ENCODE peak calls at places on chromosome 15, in ten cellular contexts. Q is T-helper 1 cell; G is upper lobe of left lung; Z is dorsolateral prefrontal cortex; W is activated CD4-positive, alpha-beta T cell treated with anti-CD3 and anti-CD28 coated beads, Interleukin-2, amount 10 ng/mL, durations not matched to agents 24 days and 14 days; F is nucleus accumbens; V is ureter; S is activated CD8-positive, alpha-beta memory T cell treated with anti-CD3 and anti-CD28 coated beads for 48 hours; H is NCI-H748 treated with DMSO at 0.1 percent for 48 hours; P is HFFc6. C is an unnamed sample.
A peak's percentile ranks its signal among the peaks of the same experiment; 100 is the strongest.

GRCh38 chr15:34318277-34319079 is 19.1 kb downstream of the SLC12A6 start:
- DNase-seq in G (peak; percentile 89), Z (no peak), F (peak; percentile 49), V (peak; percentile 61), H (peak; percentile 45), W (peak; percentile 77), S (no peak), Q (no peak), P (peak; percentile 18), C (peak; percentile 39)

GRCh38 chr15:101368868-101369642 is 74.0 kb upstream of the SNRPA1 start:
- DNase-seq in G (no peak), P (no peak), Q (no peak), Z (no peak), F (no peak), W (no peak), S (no peak), H (no peak), V (no peak), C (no peak)

GRCh38 chr15:56817266-56817665 is 84.0 kb upstream of the ZNF280D start:
- DNase-seq in Z (no peak), P (peak; percentile 11), W (no peak), H (no peak), V (no peak), S (no peak), G (no peak), F (peak; percentile 16), Q (no peak), C (no peak)

GRCh38 chr15:22888120-22888859 is 49.8 kb downstream of the NIPA2 start:
- DNase-seq in V (no peak), P (peak; percentile 98), W (no peak), F (peak; percentile 34), S (no peak), H (no peak), Q (no peak), Z (peak; percentile 68), G (no peak), C (no peak)

GRCh38 chr15:97350813-97351212 is 609.7 kb upstream of the ARRDC4 start:
- DNase-seq in S (no peak), Q (no peak), G (no peak), W (no peak), F (no peak), V (no peak), H (no peak), P (no peak), Z (no peak), C (no peak)

GRCh38 chr15:35741881-35742280 is 195.9 kb upstream of the DPH6 start:
- DNase-seq in P (no peak), H (no peak), V (no peak), F (no peak), Q (no peak), W (no peak), S (no peak), G (no peak), Z (no peak), C (no peak)

GRCh38 chr15:78620839-78621421 is at the start of gene CHRNA3:
- DNase-seq in Z (no peak), W (no peak), S (no peak), G (peak; percentile 14), V (no peak), F (no peak), P (no peak), H (no peak), Q (no peak), C (no peak)

GRCh38 chr15:73017987-73018386 is 34.3 kb upstream of the NEO1 start:
- DNase-seq in V (no peak), Z (no peak), S (no peak), G (no peak), H (no peak), Q (no peak), P (no peak), W (no peak), F (no peak), C (no peak)

GRCh38 chr15:70328137-70329115 is 230.7 kb upstream of the TLE3 start:
- DNase-seq in G (no peak), W (no peak), H (no peak), P (peak; percentile 66), Z (no peak), V (peak; percentile 52), Q (no peak), S (no peak), F (peak; percentile 37), C (peak; percentile 45)

GRCh38 chr15:29379647-29380046 is 110.0 kb upstream of the NSMCE3 start:
- DNase-seq in Z (no peak), P (no peak), H (no peak), F (no peak), G (no peak), W (no peak), S (no peak), V (no peak), Q (no peak), C (no peak)

GRCh38 chr15:63544253-63545026 is 40.0 kb downstream of the USP3 start:
- DNase-seq in H (no peak), P (no peak), S (no peak), Z (no peak), W (no peak), Q (no peak), G (no peak), V (no peak), F (no peak), C (no peak)

GRCh38 chr15:73305331-73306211 is 63.2 kb downstream of the HCN4 start:
- DNase-seq in V (peak; percentile 59), S (no peak), G (peak; percentile 59), Z (no peak), H (peak; percentile 66), W (peak; percentile 69), F (peak; percentile 47), Q (no peak), P (peak; percentile 71), C (peak; percentile 61)

GRCh38 chr15:31465083-31465955 is 138.7 kb downstream of the KLF13 start:
- DNase-seq in G (no peak), Z (no peak), W (no peak), S (no peak), P (no peak), V (peak; percentile 66), Q (no peak), F (no peak), H (no peak), C (no peak)

GRCh38 chr15:81419304-81419943 is 45.4 kb upstream of the TMC3 start:
- DNase-seq in F (no peak), W (no peak), V (no peak), Z (no peak), H (no peak), G (no peak), S (no peak), Q (no peak), P (no peak), C (no peak)

GRCh38 chr15:69892351-69892750 is 205.4 kb downstream of the TLE3 start:
- DNase-seq in Z (no peak), S (no peak), G (no peak), H (no peak), V (no peak), W (no peak), P (no peak), F (no peak), Q (no peak), C (no peak)

GRCh38 chr15:90095521-90095959 is 6.7 kb downstream of the IDH2 start:
- DNase-seq in V (peak; percentile 73), G (no peak), F (no peak), P (no peak), W (peak; percentile 71), S (no peak), Q (no peak), Z (no peak), H (peak; percentile 8), C (peak; percentile 37)

GRCh38 chr15:29424118-29424517 is 154.5 kb upstream of the NSMCE3 start:
- DNase-seq in H (no peak), Q (no peak), S (no peak), F (no peak), P (no peak), G (no peak), Z (no peak), W (peak; percentile 37), V (no peak), C (no peak)

GRCh38 chr15:51163843-51164242 is 69.1 kb upstream of the TNFAIP8L3 start:
- DNase-seq in S (no peak), V (no peak), Z (no peak), G (no peak), W (no peak), Q (no peak), H (no peak), P (no peak), F (no peak), C (no peak)

GRCh38 chr15:43808435-43808950 is 8.1 kb downstream of the HYPK start:
- DNase-seq in S (no peak), G (no peak), W (no peak), V (no peak), Q (no peak), P (no peak), F (no peak), H (no peak), Z (no peak), C (no peak)

GRCh38 chr15:53862371-53862770 is 102.9 kb upstream of the WDR72 start:
- DNase-seq in S (no peak), G (no peak), Z (no peak), W (no peak), H (no peak), F (no peak), V (no peak), P (no peak), Q (no peak), C (no peak)

GRCh38 chr15:73225358-73226015 is 143.3 kb downstream of the HCN4 start:
- DNase-seq in V (no peak), P (no peak), Z (no peak), G (no peak), H (no peak), W (peak; percentile 64), F (no peak), S (no peak), Q (no peak), C (no peak)

GRCh38 chr15:63041982-63042878 is at the start of gene TPM1:
- DNase-seq in H (no peak), S (no peak), W (peak; percentile 66), V (peak; percentile 90), P (peak; percentile 95), Z (peak; percentile 72), G (peak; percentile 50), F (peak; percentile 54), Q (no peak), C (peak; percentile 28)

GRCh38 chr15:71312731-71313460 is 197.6 kb downstream of the THSD4 start:
- DNase-seq in S (no peak), V (no peak), G (no peak), Z (no peak), P (no peak), F (no peak), W (no peak), H (no peak), Q (no peak), C (no peak)

GRCh38 chr15:26178821-26179220 is 315.7 kb upstream of the ATP10A start:
- DNase-seq in G (no peak), H (peak; percentile 24), P (no peak), Z (no peak), Q (no peak), S (no peak), F (peak; percentile 49), V (no peak), W (no peak), C (no peak)

GRCh38 chr15:66472176-66472999 is 25.2 kb downstream of the SNAPC5 start:
- DNase-seq in W (peak; percentile 88), P (peak; percentile 9), V (no peak), Z (no peak), F (no peak), H (no peak), Q (no peak), S (no peak), G (no peak), C (peak; percentile 81)

GRCh38 chr15:28191832-28192231 is 92.7 kb upstream of the OCA2 start:
- DNase-seq in Z (peak; percentile 77), H (no peak), S (no peak), Q (no peak), V (peak; percentile 51), W (no peak), P (peak; percentile 68), G (peak; percentile 33), F (peak; percentile 78), C (no peak)

GRCh38 chr15:58551764-58552504 is 120.1 kb downstream of the LIPC start:
- DNase-seq in S (no peak), H (no peak), V (peak; percentile 42), W (no peak), Z (no peak), Q (no peak), P (peak; percentile 90), F (no peak), G (peak; percentile 44), C (no peak)

C was measured in GM10248.